ENCODE peak calls at places on chromosome 4, in seven cellular contexts. Q is stomach; D is cardiac muscle cell; X is thoracic aorta; P is colonic mucosa; G is AG04450; C is CD4-positive, alpha-beta T cell. W is an unnamed sample.

GRCh38 chr4:96003941-96004340 is 164.0 kb downstream of the PDHA2 start:
- DNase-seq in Q (no peak), C (no peak), P (no peak), G (no peak), X (no peak), D (no peak), W (no peak)

GRCh38 chr4:10105421-10105820 is 11.2 kb downstream of the WDR1 start:
- DNase-seq in Q (no peak), C (no peak), G (no peak), P (no peak), X (no peak), D (no peak), W (no peak)

GRCh38 chr4:101400096-101400495 is 52.8 kb upstream of the PPP3CA start:
- DNase-seq in D (no peak), X (no peak), Q (no peak), P (no peak), G (no peak), C (no peak), W (no peak)

GRCh38 chr4:86822136-86822535 is 27.0 kb downstream of the SLC10A6 start:
- DNase-seq in G (no peak), D (no peak), X (no peak), P (no peak), C (no peak), Q (no peak), W (no peak)

GRCh38 chr4:168409089-168409801 is 71.0 kb downstream of the DDX60L start:
- DNase-seq in G (no peak), C (no peak), Q (no peak), X (no peak), D (no peak), P (no peak), W (no peak)

GRCh38 chr4:183905593-183906485 is 732 bp downstream of the STOX2 start:
- DNase-seq in C (no peak), Q (peak), P (peak), X (no peak), G (no peak), D (peak), W (no peak)

GRCh38 chr4:87038837-87039715 is 104.3 kb downstream of the AFF1 start:
- DNase-seq in D (peak), X (peak), G (peak), Q (peak), C (no peak), P (no peak), W (peak)

GRCh38 chr4:123937612-123938011 is 541.0 kb downstream of the SPRY1 start:
- DNase-seq in X (no peak), P (no peak), Q (no peak), G (no peak), D (no peak), C (no peak), W (no peak)

GRCh38 chr4:6893449-6894085 is 16.1 kb upstream of the TBC1D14 start:
- DNase-seq in X (no peak), P (peak), G (peak), C (no peak), D (no peak), Q (peak), W (no peak)

GRCh38 chr4:172104534-172104933 is 291.3 kb downstream of the GALNTL6 start:
- DNase-seq in X (no peak), G (no peak), D (no peak), P (no peak), Q (no peak), C (no peak), W (no peak)

GRCh38 chr4:153512952-153513500 is 46.9 kb downstream of the TMEM131L start:
- DNase-seq in Q (no peak), C (no peak), X (no peak), P (no peak), D (no peak), G (no peak), W (no peak)

GRCh38 chr4:39976141-39976944 is 1.4 kb downstream of the PDS5A start:
- DNase-seq in Q (peak), D (peak), G (peak), P (peak), C (peak), X (peak), W (peak)

GRCh38 chr4:173272987-173273386 is 61.2 kb downstream of the HMGB2 start:
- DNase-seq in G (peak), D (no peak), X (no peak), C (no peak), P (no peak), Q (no peak), W (no peak)

GRCh38 chr4:74118600-74119351 is 19.8 kb upstream of the CXCL2 start:
- DNase-seq in C (no peak), X (no peak), P (no peak), G (no peak), D (no peak), Q (no peak), W (no peak)

GRCh38 chr4:1777822-1778641 is 15.1 kb upstream of the FGFR3 start:
- DNase-seq in X (no peak), Q (no peak), D (peak), G (no peak), P (no peak), C (no peak), W (no peak)

GRCh38 chr4:29423836-29424721 is 1296.1 kb upstream of the PCDH7 start:
- DNase-seq in Q (no peak), D (peak), P (no peak), X (no peak), C (no peak), G (peak), W (no peak)

GRCh38 chr4:72631296-72631695 is 62.3 kb upstream of the ADAMTS3 start:
- DNase-seq in X (no peak), D (no peak), G (peak), C (no peak), Q (no peak), P (no peak), W (no peak)

GRCh38 chr4:127400736-127401346 is 231.9 kb upstream of the INTU start:
- DNase-seq in C (no peak), D (peak), G (peak), P (peak), X (no peak), Q (peak), W (no peak)

GRCh38 chr4:87848622-87849351 is 16.0 kb downstream of the MEPE start:
- DNase-seq in D (peak), C (no peak), X (no peak), Q (peak), P (peak), G (peak), W (peak)

GRCh38 chr4:98517444-98518021 is 140.9 kb downstream of the TSPAN5 start:
- DNase-seq in D (no peak), P (no peak), C (no peak), X (no peak), Q (no peak), G (peak), W (no peak)

GRCh38 chr4:107818301-107818910 is 6.3 kb upstream of the SGMS2 start:
- DNase-seq in C (no peak), D (no peak), P (no peak), X (no peak), Q (no peak), G (no peak), W (no peak)

GRCh38 chr4:156223985-156224384 is 270.3 kb upstream of the CTSO start:
- DNase-seq in Q (no peak), G (no peak), C (no peak), D (no peak), X (no peak), P (no peak), W (no peak)

GRCh38 chr4:141078871-141079270 is 54.4 kb downstream of the RNF150 start:
- DNase-seq in P (no peak), D (no peak), X (no peak), G (no peak), C (no peak), Q (no peak), W (no peak)

GRCh38 chr4:25367004-25367621 is 9.9 kb upstream of the ANAPC4 start:
- DNase-seq in X (no peak), C (no peak), D (peak), Q (no peak), P (no peak), G (peak), W (no peak)

GRCh38 chr4:3290476-3290875 is 2.3 kb upstream of the RGS12 start:
- DNase-seq in X (no peak), P (peak), D (no peak), C (no peak), G (no peak), Q (peak), W (no peak)

GRCh38 chr4:105147226-105148151 is 813 bp downstream of the TET2 start:
- DNase-seq in C (no peak), G (no peak), Q (peak), D (peak), P (peak), X (no peak), W (peak)

GRCh38 chr4:158722291-158722916 is 792 bp downstream of the PPID start:
- DNase-seq in G (no peak), C (no peak), P (peak), X (no peak), D (peak), Q (no peak), W (no peak)

GRCh38 chr4:95572304-95572991 is 23.7 kb upstream of the UNC5C start:
- DNase-seq in D (peak), X (no peak), P (peak), G (no peak), Q (peak), C (no peak), W (peak)

GRCh38 chr4:156686120-156686519 is 285.5 kb downstream of the PDGFC start:
- DNase-seq in Q (no peak), P (no peak), X (no peak), C (no peak), D (no peak), G (peak), W (no peak)

GRCh38 chr4:68591204-68591603 is 15.1 kb upstream of the UGT2B17 start:
- DNase-seq in G (no peak), Q (no peak), C (no peak), X (no peak), P (no peak), D (no peak), W (no peak)

GRCh38 chr4:142741995-142742394 is 104.1 kb downstream of the INPP4B start:
- DNase-seq in Q (no peak), X (no peak), C (no peak), P (no peak), D (no peak), G (no peak), W (no peak)

GRCh38 chr4:151979835-151980234 is 219.0 kb upstream of the GATB start:
- DNase-seq in P (no peak), C (no peak), G (no peak), D (no peak), Q (no peak), X (no peak), W (no peak)

GRCh38 chr4:48877827-48878535 is 28.6 kb downstream of the OCIAD2 start:
- DNase-seq in D (no peak), G (no peak), X (no peak), P (no peak), Q (no peak), C (no peak), W (no peak)

GRCh38 chr4:184453402-184454160 is 20.8 kb downstream of the IRF2 start:
- DNase-seq in Q (peak), G (peak), C (no peak), P (peak), X (no peak), D (peak), W (peak)

GRCh38 chr4:184288451-184289178 is 70.9 kb upstream of the ENPP6 start:
- DNase-seq in P (peak), X (no peak), D (no peak), G (no peak), Q (peak), C (no peak), W (no peak)

GRCh38 chr4:147741190-147741788 is 9.4 kb downstream of the ARHGAP10 start:
- DNase-seq in D (no peak), Q (no peak), C (no peak), P (no peak), X (no peak), G (peak), W (no peak)
- H3K27ac ChIP-seq in D (no peak), Q (no peak), C (no peak), P (no peak), X (peak), G (no peak), W (no peak)

DNA sequence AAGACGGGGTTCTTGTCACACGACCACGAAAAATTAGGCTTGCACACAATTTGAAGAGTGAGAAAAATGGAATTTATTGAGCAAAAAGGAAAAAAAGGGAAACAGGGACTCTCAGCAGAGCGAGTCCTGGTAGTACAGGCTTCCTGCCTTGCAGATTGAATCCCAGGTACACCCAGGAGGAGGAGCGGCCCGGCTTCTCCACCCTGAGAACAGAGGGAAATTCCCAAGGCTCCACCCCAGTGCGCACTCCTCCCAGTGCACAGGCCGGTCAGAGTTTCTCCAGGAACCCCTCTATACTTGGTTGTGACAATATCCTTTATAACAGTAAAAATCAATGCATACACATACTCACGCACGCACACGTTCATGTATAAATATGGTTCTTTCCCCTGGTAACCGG is 22.0 kb downstream of the SLC4A4 start:
- DNase-seq in G (no peak), Q (no peak), X (no peak), P (peak), C (no peak), D (no peak), W (no peak)
- TF ChIP-seq CTCF in G (no peak), Q (no peak), X (no peak), P (no peak), C (no peak), D (no peak), W (no peak)

GRCh38 chr4:5037553-5038551 is 13.4 kb upstream of the STK32B start:
- DNase-seq in G (peak), P (no peak), X (no peak), C (no peak), Q (no peak), D (no peak), W (peak)
- H3K27ac ChIP-seq in G (peak), P (no peak), X (no peak), C (no peak), Q (peak), D (no peak), W (no peak)

DNA sequence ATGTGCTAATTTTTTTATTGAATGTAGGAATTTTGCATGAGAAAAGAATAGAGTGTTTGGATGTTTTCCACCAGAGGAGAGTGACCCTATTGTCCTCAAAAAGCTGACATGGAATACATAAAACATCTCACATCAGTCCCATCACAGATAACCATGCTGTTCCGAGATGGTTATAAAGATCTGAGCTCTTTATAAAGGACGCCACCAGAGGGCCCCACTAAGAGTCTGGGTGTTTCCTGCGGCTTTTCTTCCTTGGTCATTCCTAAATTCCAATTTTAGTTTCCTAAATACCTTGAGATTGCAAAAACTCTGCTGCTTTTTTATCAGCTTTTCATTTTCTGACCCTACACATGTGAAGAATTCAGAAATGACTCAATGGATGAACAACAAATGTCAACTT is 504.5 kb upstream of the FRG1 start:
- DNase-seq in P (no peak), Q (no peak), D (no peak), C (no peak), X (no peak), G (no peak), W (no peak)
- TF ChIP-seq CTCF in P (no peak), Q (no peak), D (no peak), C (no peak), X (no peak), G (no peak), W (no peak)

DNA sequence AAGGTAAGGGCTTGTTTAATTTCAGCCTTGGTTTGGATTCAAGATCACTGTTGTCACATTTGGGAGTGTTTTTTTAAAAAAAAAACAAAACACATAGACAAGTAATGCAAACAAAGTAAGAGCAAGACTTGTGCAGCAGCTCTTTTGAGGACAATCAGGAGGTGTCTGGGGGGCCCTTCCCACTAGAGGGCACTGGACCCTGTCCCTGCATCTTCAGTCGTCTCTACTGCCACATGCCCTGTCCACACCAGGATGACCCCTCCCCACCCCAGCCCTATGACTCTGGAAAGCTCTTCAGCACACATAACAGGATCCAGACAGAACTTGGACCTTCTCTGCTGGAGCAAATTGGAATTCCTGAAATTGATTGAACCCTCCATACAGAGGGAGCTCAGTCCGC is 71.0 kb downstream of the USP46 start:
- DNase-seq in G (no peak), D (peak), Q (no peak), X (no peak), P (no peak), C (no peak), W (no peak)
- H3K27ac ChIP-seq in G (peak), D (no peak), Q (no peak), X (peak), P (no peak), C (no peak), W (no peak)

GRCh38 chr4:177802665-177803064 is 360.4 kb upstream of the AGA start:
- DNase-seq in Q (no peak), X (no peak), C (no peak), D (no peak), P (no peak), G (no peak), W (no peak)
- TF ChIP-seq CTCF in Q (no peak), X (no peak), C (no peak), D (no peak), P (no peak), G (no peak), W (no peak)